ENCODE peak calls at places on chromosomes 11 and 22, in five cellular contexts. E is H1, X is K562, K is PC-3, R is fibroblast of lung. V is an unnamed sample.

GRCh38 chr22:39185601-39186012 is 33.1 kb upstream of the CBX7 start:
- DNase-seq in E (no peak), X (peak), K (no peak), R (peak), V (no peak)

GRCh38 chr11:101993172-101993571 is 54.1 kb upstream of the CFAP300 start:
- DNase-seq in E (no peak), X (no peak), K (no peak), R (no peak), V (no peak)

GRCh38 chr11:80593981-80594380 is 1153.2 kb upstream of the TENM4 start:
- DNase-seq in E (no peak), X (no peak), K (peak), R (peak), V (peak)

GRCh38 chr11:11218287-11218986 is 134.6 kb downstream of the CSNK2A3 start:
- DNase-seq in E (no peak), X (no peak), K (peak), R (no peak), V (no peak)

GRCh38 chr11:118572914-118573550 is 823 bp downstream of the ARCN1 start:
- DNase-seq in E (no peak), X (peak), K (peak), R (peak), V (peak)

GRCh38 chr11:11876458-11876857 is 34.7 kb downstream of the USP47 start:
- DNase-seq in E (no peak), X (no peak), K (peak), R (no peak), V (no peak)

GRCh38 chr11:9132203-9132878 is 40.9 kb upstream of the SCUBE2 start:
- DNase-seq in E (no peak), X (no peak), K (no peak), R (peak), V (no peak)

GRCh38 chr11:114260077-114260476 is 36.1 kb upstream of the NNMT start:
- DNase-seq in E (no peak), X (no peak), K (no peak), R (no peak), V (no peak)

GRCh38 chr11:65437436-65438227 is 15.0 kb downstream of the NEAT1 start:
- DNase-seq in E (no peak), X (no peak), K (no peak), R (no peak), V (no peak)

GRCh38 chr22:30305906-30306628 is 16.8 kb upstream of the CASTOR1 start:
- DNase-seq in E (no peak), X (no peak), K (no peak), R (no peak), V (peak)

GRCh38 chr11:71467164-71467563 is 14.2 kb downstream of the NADSYN1 start:
- DNase-seq in E (no peak), X (no peak), K (no peak), R (no peak), V (no peak)

GRCh38 chr11:66081505-66081904 is 11.4 kb downstream of the PACS1 start:
- DNase-seq in E (no peak), X (no peak), K (peak), R (peak), V (peak)

GRCh38 chr11:117664897-117665296 is 132.1 kb downstream of the DSCAML1 start:
- DNase-seq in E (no peak), X (no peak), K (no peak), R (no peak), V (no peak)

GRCh38 chr11:108115495-108116140 is 5.7 kb upstream of the ACAT1 start:
- DNase-seq in E (no peak), X (no peak), K (peak), R (peak), V (peak)

GRCh38 chr22:31947296-31947695 is 3.0 kb downstream of the YWHAH start:
- DNase-seq in E (no peak), X (no peak), K (no peak), R (no peak), V (no peak)

GRCh38 chr11:86952933-86953637 is 2.1 kb downstream of the FZD4 start:
- DNase-seq in E (no peak), X (no peak), K (no peak), R (peak), V (no peak)

GRCh38 chr11:17855531-17856290 is 121.1 kb downstream of the KCNC1 start:
- DNase-seq in E (no peak), X (no peak), K (no peak), R (no peak), V (no peak)

GRCh38 chr22:39306456-39307361 is 12.7 kb downstream of the RPL3 start:
- DNase-seq in E (no peak), X (peak), K (peak), R (no peak), V (peak)

GRCh38 chr22:22397292-22397870 is 111.2 kb downstream of the ZNF280B start:
- DNase-seq in E (no peak), X (peak), K (peak), R (peak), V (peak)

GRCh38 chr11:102546923-102547471 is 16.4 kb upstream of the MMP7 start:
- DNase-seq in E (no peak), X (no peak), K (peak), R (no peak), V (no peak)

GRCh38 chr22:17269224-17269606 is 50.0 kb upstream of the ADA2 start:
- DNase-seq in E (no peak), X (no peak), K (no peak), R (no peak), V (no peak)

GRCh38 chr11:127133061-127133460 is 132.5 kb upstream of the KIRREL3 start:
- DNase-seq in E (no peak), X (no peak), K (no peak), R (no peak), V (no peak)

GRCh38 chr11:58640386-58641023 is 18.0 kb downstream of the CNTF start:
- DNase-seq in E (no peak), X (no peak), K (no peak), R (no peak), V (no peak)

GRCh38 chr11:77170107-77170506 is 42.1 kb downstream of the MYO7A start:
- DNase-seq in E (peak), X (no peak), K (no peak), R (no peak), V (peak)

GRCh38 chr22:31199187-31199586 is 12.9 kb upstream of the LIMK2 start:
- DNase-seq in E (no peak), X (no peak), K (no peak), R (no peak), V (no peak)

GRCh38 chr11:23751280-23751679 is 745.6 kb upstream of the LUZP2 start:
- DNase-seq in E (no peak), X (no peak), K (peak), R (no peak), V (no peak)

GRCh38 chr22:33875316-33875715 is 45.0 kb downstream of the LARGE1 start:
- DNase-seq in E (no peak), X (no peak), K (no peak), R (no peak), V (no peak)

GRCh38 chr22:21641417-21641794 is 696 bp upstream of the SDF2L1 start:
- DNase-seq in E (no peak), X (peak), K (peak), R (peak), V (peak)

GRCh38 chr22:35921777-35922176 is 106.8 kb downstream of the RBFOX2 start:
- DNase-seq in E (no peak), X (peak), K (peak), R (peak), V (peak)

GRCh38 chr22:24106385-24107381 is 74.6 kb upstream of the SUSD2 start:
- DNase-seq in E (no peak), X (no peak), K (no peak), R (no peak), V (no peak)
- TF ChIP-seq EZH2 in E (no peak), X (no peak), K (no peak), R (no peak), V (no peak)

GRCh38 chr11:36105743-36106581 is 162.1 kb downstream of the LDLRAD3 start:
- DNase-seq in E (no peak), X (no peak), K (no peak), R (no peak), V (no peak)
- H3K27ac ChIP-seq in E (peak), X (peak), K (no peak), R (no peak), V (no peak)

GRCh38 chr22:40636380-40637180 is at the start of gene MRTFA:
- DNase-seq in E (peak), X (peak), K (peak), R (peak), V (peak)
- TF ChIP-seq EZH2 in E (no peak), X (no peak), K (no peak), R (no peak), V (no peak)

GRCh38 chr11:44566559-44566949 is 1.1 kb downstream of the CD82 start:
- DNase-seq in E (no peak), X (no peak), K (no peak), R (no peak), V (no peak)

GRCh38 chr11:44568706-44569473 is 3.4 kb downstream of the CD82 start:
- DNase-seq in E (no peak), X (peak), K (peak), R (peak), V (peak)

GRCh38 chr11:44568358-44568705 is 2.9 kb downstream of the CD82 start:
- DNase-seq in E (no peak), X (peak), K (no peak), R (no peak), V (no peak)

GRCh38 chr11:44566952-44567875 is 1.8 kb downstream of the CD82 start:
- DNase-seq in E (no peak), X (peak), K (no peak), R (no peak), V (no peak)

DNA sequence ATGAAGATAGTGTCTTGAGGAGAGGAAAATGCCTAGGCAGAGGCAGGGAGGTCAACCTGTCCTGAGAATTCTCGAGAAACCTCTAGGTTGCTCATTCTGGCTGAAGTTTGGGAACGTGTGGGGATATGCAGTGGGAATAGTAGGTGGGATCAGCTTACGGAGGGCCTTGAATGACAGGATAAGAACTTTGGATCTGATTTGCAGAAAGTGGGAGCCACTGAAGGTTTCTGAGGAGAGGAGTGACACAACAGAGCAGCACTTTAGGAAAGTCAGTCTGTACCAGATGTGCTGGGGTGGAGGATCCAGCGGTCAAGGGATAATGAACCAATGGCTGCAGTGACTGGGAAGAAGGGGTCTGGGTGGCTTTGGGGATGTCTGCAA is 2.4 kb downstream of the CD82 start:
- DNase-seq in E (no peak), X (no peak), K (no peak), R (no peak), V (no peak)
- H3K27ac ChIP-seq in E (no peak), X (no peak), K (no peak), R (no peak), V (no peak)

GRCh38 chr22:37334859-37335818 is 52.8 kb downstream of the CYTH4 start:
- DNase-seq in E (peak), X (no peak), K (peak), R (no peak), V (no peak)
- TF ChIP-seq EZH2 in E (peak), X (no peak), K (no peak), R (peak), V (no peak)

GRCh38 chr22:29030016-29030617 is 31.5 kb downstream of the C22orf31 start:
- DNase-seq in E (no peak), X (no peak), K (peak), R (peak), V (peak)

GRCh38 chr22:29032584-29032983 is 29.0 kb downstream of the C22orf31 start:
- DNase-seq in E (no peak), X (no peak), K (peak), R (peak), V (peak)

GRCh38 chr22:29030618-29031235 is 30.9 kb downstream of the C22orf31 start:
- DNase-seq in E (no peak), X (peak), K (peak), R (peak), V (peak)

GRCh38 chr22:29032014-29032475 is 29.6 kb downstream of the C22orf31 start:
- DNase-seq in E (no peak), X (no peak), K (no peak), R (no peak), V (no peak)

DNA sequence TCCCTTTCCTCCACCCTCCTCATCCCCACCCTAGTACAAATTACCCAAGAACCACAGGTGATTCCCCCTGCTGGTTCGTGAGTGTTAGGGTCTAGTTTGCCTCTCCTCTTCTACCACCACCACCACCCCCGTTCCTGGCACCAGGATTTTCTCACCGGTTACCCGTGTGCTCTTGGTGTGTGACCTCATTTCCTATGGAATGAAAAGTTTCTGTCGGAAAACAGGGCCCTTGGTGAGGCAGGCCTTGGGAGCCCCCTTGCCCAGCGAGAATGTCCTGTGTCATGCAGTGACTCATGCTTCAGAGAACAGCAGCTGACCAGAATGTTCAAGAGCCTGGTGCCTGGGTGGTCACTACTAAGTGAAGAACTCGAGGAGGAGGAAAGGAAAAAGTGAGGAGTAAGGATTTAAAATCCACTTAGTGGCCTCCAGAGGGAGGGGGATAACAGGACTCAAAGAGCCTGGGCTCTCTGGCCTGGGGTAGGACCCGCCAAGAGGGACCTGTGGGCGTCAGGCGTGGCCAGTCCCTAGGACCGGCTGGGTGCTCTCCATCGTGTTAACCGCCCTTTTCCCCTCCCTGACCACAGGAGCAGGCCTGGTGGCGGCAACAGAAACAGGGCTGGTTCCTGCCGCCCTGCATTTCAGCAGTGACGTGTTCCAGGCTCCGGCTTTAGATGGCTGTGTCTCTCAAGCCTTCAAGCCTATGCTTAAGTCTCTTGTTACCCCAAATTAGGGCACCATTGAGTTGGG is 30.2 kb downstream of the C22orf31 start:
- DNase-seq in E (peak), X (peak), K (peak), R (peak), V (peak)
- H3K27ac ChIP-seq in E (peak), X (peak), K (peak), R (peak), V (peak)

GRCh38 chr11:121451982-121452608 is at the start of gene SORL1:
- DNase-seq in E (peak), X (peak), K (peak), R (peak), V (peak)
- TF ChIP-seq EZH2 in E (no peak), X (no peak), K (no peak), R (peak), V (no peak)

DNA sequence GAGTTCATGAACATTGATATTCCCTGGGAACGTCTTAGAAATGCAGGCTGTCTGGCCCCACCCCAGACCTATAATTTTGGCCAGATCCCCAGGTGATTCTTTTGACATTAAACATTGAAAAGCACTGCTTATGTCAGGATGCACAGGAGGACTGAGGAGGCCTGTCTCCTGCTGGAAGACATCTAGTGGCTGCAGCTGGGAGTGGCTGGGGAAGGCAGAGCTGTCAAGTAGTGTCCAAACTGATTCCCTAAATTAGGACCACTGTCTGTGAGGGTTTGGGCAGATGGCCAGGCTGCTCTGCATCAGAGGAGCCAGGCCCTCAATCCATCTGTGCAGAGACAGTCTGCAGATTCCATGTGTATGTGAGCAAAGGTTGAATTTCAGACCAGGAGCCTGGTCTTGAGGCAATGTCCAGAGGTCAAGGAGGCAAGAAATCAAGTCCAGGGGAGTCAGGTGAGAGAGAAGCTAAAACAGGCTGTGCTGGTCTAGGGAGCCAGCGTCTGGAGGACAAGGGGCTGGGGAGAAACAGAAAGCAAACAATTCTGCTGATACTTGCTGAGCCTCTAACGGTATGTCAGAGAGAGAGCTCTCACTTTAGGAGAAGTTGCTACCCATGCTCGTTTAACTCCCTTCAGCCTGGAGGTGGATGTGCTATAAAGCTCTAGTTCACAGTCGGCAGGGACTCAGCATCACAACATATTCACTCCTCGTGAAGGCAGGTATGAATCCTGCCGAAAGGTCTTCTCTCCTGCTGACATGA is 15.3 kb upstream of the SYTL2 start:
- DNase-seq in E (no peak), X (no peak), K (peak), R (peak), V (no peak)
- H3K27ac ChIP-seq in E (no peak), X (no peak), K (peak), R (peak), V (peak)

V was measured in PC-9.